ENCODE peak calls at places on chromosomes 4 and X, in six cellular contexts. N, X, W, F, V and J are unnamed samples.

GRCh38 chrX:140918398-140919043 is 83.9 kb upstream of the SPANXB1 start:
- DNase-seq in N (peak), X (peak), W (peak), F (peak), V (peak), J (peak)

GRCh38 chrX:148371251-148371650 is 129.2 kb upstream of the AFF2 start:
- DNase-seq in N (no peak), X (no peak), W (no peak), F (no peak), V (no peak), J (peak)

GRCh38 chrX:123340691-123341090 is 156.6 kb downstream of the GRIA3 start:
- DNase-seq in N (peak), X (no peak), W (no peak), F (no peak), V (no peak), J (no peak)

GRCh38 chr4:119835511-119835910 is 206.9 kb upstream of the PDE5A start:
- DNase-seq in N (no peak), X (no peak), W (no peak), F (no peak), V (no peak), J (no peak)

GRCh38 chrX:133606990-133607389 is 191.7 kb upstream of the GPC4 start:
- DNase-seq in N (no peak), X (no peak), W (no peak), F (no peak), V (no peak), J (no peak)

GRCh38 chr4:185115827-185116232 is 27.2 kb upstream of the SLC25A4 start:
- DNase-seq in N (peak), X (no peak), W (peak), F (no peak), V (peak), J (peak)

GRCh38 chrX:107684956-107685385 is 56.7 kb downstream of the PRPS1 start:
- DNase-seq in N (no peak), X (no peak), W (no peak), F (no peak), V (peak), J (no peak)

GRCh38 chr4:120263623-120264022 is 197.0 kb upstream of the MAD2L1 start:
- DNase-seq in N (no peak), X (no peak), W (no peak), F (no peak), V (no peak), J (no peak)

GRCh38 chr4:115272585-115272984 is 159.2 kb upstream of the NDST4 start:
- DNase-seq in N (no peak), X (no peak), W (no peak), F (no peak), V (no peak), J (no peak)

GRCh38 chrX:12791253-12792228 is at the start of gene PRPS2:
- DNase-seq in N (peak), X (no peak), W (peak), F (peak), V (peak), J (no peak)

GRCh38 chr4:11446156-11446811 is 17.6 kb upstream of the HS3ST1 start:
- DNase-seq in N (no peak), X (no peak), W (no peak), F (no peak), V (no peak), J (no peak)

GRCh38 chrX:41291309-41291708 is 42.7 kb upstream of the DDX3X start:
- DNase-seq in N (no peak), X (no peak), W (no peak), F (no peak), V (no peak), J (no peak)

GRCh38 chr4:106409901-106410889 is 41.6 kb upstream of the GIMD1 start:
- DNase-seq in N (no peak), X (no peak), W (no peak), F (no peak), V (no peak), J (no peak)

GRCh38 chrX:48165246-48165645 is 31.3 kb downstream of the SSX5 start:
- DNase-seq in N (no peak), X (no peak), W (no peak), F (no peak), V (no peak), J (no peak)

GRCh38 chr4:39526283-39526682 is 956 bp downstream of the UGDH start:
- DNase-seq in N (no peak), X (no peak), W (no peak), F (no peak), V (no peak), J (no peak)

GRCh38 chrX:124679199-124679598 is 332.8 kb downstream of the SH2D1A start:
- DNase-seq in N (no peak), X (no peak), W (no peak), F (no peak), V (no peak), J (no peak)

GRCh38 chrX:135434258-135435138 is 12.8 kb downstream of the SMIM10L2A start:
- DNase-seq in N (no peak), X (no peak), W (no peak), F (no peak), V (no peak), J (no peak)